ENCODE peak calls at places on chromosomes 6 and 20, in seven cellular contexts. G is effector memory CD8-positive, alpha-beta T cell; K is activated CD8-positive, alpha-beta memory T cell treated with anti-CD3 and anti-CD28 coated beads, Interleukin-2, amount 10 ng/mL, durations not matched to agents 7 days and 5 days; C is cardiac muscle cell; B is DMS53; J is ovary; I is IMR-90. O is an unnamed sample.

GRCh38 chr6:130473886-130474285 is 108.1 kb downstream of the TMEM200A start:
- DNase-seq in C (no peak), G (no peak), I (peak), J (no peak), K (no peak), B (peak), O (no peak)

GRCh38 chr6:16311763-16312162 is 73.4 kb downstream of the GMPR start:
- DNase-seq in J (no peak), C (no peak), G (no peak), B (no peak), K (no peak), I (no peak), O (no peak)

GRCh38 chr20:650954-651353 is 2.0 kb downstream of the SRXN1 start:
- DNase-seq in C (no peak), I (no peak), G (no peak), J (no peak), K (no peak), B (peak), O (no peak)

GRCh38 chr6:6962699-6963098 is 145.1 kb upstream of the RREB1 start:
- DNase-seq in C (peak), J (no peak), G (no peak), K (no peak), I (no peak), B (no peak), O (no peak)

GRCh38 chr6:33456156-33456555 is 1.8 kb downstream of the ZBTB9 start:
- DNase-seq in K (no peak), B (no peak), G (no peak), J (no peak), C (no peak), I (no peak), O (no peak)

GRCh38 chr20:36352843-36353553 is 46.9 kb downstream of the DLGAP4 start:
- DNase-seq in K (no peak), B (no peak), I (no peak), G (no peak), C (no peak), J (no peak), O (no peak)

GRCh38 chr6:162409986-162410715 is 317.4 kb downstream of the PRKN start:
- DNase-seq in K (no peak), G (no peak), B (no peak), I (no peak), C (peak), J (no peak), O (no peak)

GRCh38 chr20:3242167-3242692 is 3.2 kb upstream of the SLC4A11 start:
- DNase-seq in B (no peak), C (no peak), J (no peak), I (no peak), G (no peak), K (no peak), O (no peak)

GRCh38 chr20:59676126-59676876 is 72.0 kb downstream of the PHACTR3 start:
- DNase-seq in I (no peak), J (no peak), G (no peak), B (no peak), C (no peak), K (peak), O (no peak)

GRCh38 chr20:43187476-43188233 is 2.1 kb downstream of the PTPRT start:
- DNase-seq in C (peak), G (peak), K (peak), J (no peak), B (peak), I (peak), O (peak)

GRCh38 chr6:157978021-157978783 is 3.5 kb upstream of the SYNJ2 start:
- DNase-seq in B (no peak), I (no peak), G (no peak), C (no peak), J (no peak), K (no peak), O (no peak)